ENCODE peak calls at places on chromosomes 16 and 17, in ten cellular contexts. One of them, this sample, is unnamed.
A peak's percentile ranks its signal among the peaks of the same experiment; 100 is the strongest.

GRCh38 chr17:79299349-79299748 is 224.7 kb downstream of the ENGASE start:
- DNase-seq in nephron progenitor cell: no peak
- DNase-seq in heart left ventricle: no peak
- DNase-seq in mucosa of descending colon: no peak
- DNase-seq in neural crest cell: no peak
- DNase-seq in choroid plexus epithelial cell: no peak
- DNase-seq in psoas muscle: no peak
- DNase-seq in uterus: no peak
- DNase-seq in CD8-positive, alpha-beta T cell: no peak
- DNase-seq in sigmoid colon: no peak
- DNase-seq in this sample: no peak

GRCh38 chr17:30234954-30235353 is 543 bp downstream of the SLC6A4 start:
- DNase-seq in nephron progenitor cell: no peak
- DNase-seq in psoas muscle: no peak
- DNase-seq in sigmoid colon: no peak
- DNase-seq in uterus: no peak
- DNase-seq in heart left ventricle: no peak
- DNase-seq in choroid plexus epithelial cell: no peak
- DNase-seq in CD8-positive, alpha-beta T cell: no peak
- DNase-seq in mucosa of descending colon: no peak
- DNase-seq in neural crest cell: no peak
- DNase-seq in this sample: no peak

GRCh38 chr17:64628641-64629040 is 33.5 kb downstream of the SMURF2 start:
- DNase-seq in choroid plexus epithelial cell: no peak
- DNase-seq in psoas muscle: no peak
- DNase-seq in heart left ventricle: no peak
- DNase-seq in mucosa of descending colon: no peak
- DNase-seq in sigmoid colon: no peak
- DNase-seq in CD8-positive, alpha-beta T cell: no peak
- DNase-seq in nephron progenitor cell: no peak
- DNase-seq in neural crest cell: no peak
- DNase-seq in uterus: no peak
- DNase-seq in this sample: no peak

GRCh38 chr17:74368341-74369152 is 1.2 kb downstream of the GPR142 start:
- DNase-seq in heart left ventricle: peak; percentile 70
- DNase-seq in neural crest cell: peak; percentile 64
- DNase-seq in uterus: peak; percentile 59
- DNase-seq in choroid plexus epithelial cell: peak; percentile 65
- DNase-seq in CD8-positive, alpha-beta T cell: peak; percentile 65
- DNase-seq in psoas muscle: peak; percentile 73
- DNase-seq in sigmoid colon: peak; percentile 78
- DNase-seq in nephron progenitor cell: peak; percentile 82
- DNase-seq in mucosa of descending colon: no peak
- DNase-seq in this sample: peak; percentile 71

GRCh38 chr17:70622382-70623260 is 453.3 kb downstream of the KCNJ2 start:
- DNase-seq in choroid plexus epithelial cell: peak; percentile 71
- DNase-seq in CD8-positive, alpha-beta T cell: no peak
- DNase-seq in sigmoid colon: peak; percentile 58
- DNase-seq in uterus: no peak
- DNase-seq in heart left ventricle: peak; percentile 51
- DNase-seq in psoas muscle: peak; percentile 25
- DNase-seq in neural crest cell: peak; percentile 62
- DNase-seq in mucosa of descending colon: no peak
- DNase-seq in nephron progenitor cell: peak; percentile 64
- DNase-seq in this sample: no peak

GRCh38 chr16:75296606-75297005 is 45.2 kb upstream of the BCAR1 start:
- DNase-seq in neural crest cell: no peak
- DNase-seq in heart left ventricle: peak; percentile 83
- DNase-seq in uterus: no peak
- DNase-seq in choroid plexus epithelial cell: peak; percentile 54
- DNase-seq in sigmoid colon: peak; percentile 71
- DNase-seq in mucosa of descending colon: no peak
- DNase-seq in psoas muscle: no peak
- DNase-seq in nephron progenitor cell: no peak
- DNase-seq in CD8-positive, alpha-beta T cell: no peak
- DNase-seq in this sample: no peak

GRCh38 chr16:3879887-3880564 is 487 bp downstream of the CREBBP start:
- DNase-seq in psoas muscle: peak; percentile 78
- DNase-seq in nephron progenitor cell: peak; percentile 77
- DNase-seq in uterus: peak; percentile 78
- DNase-seq in sigmoid colon: peak; percentile 89
- DNase-seq in choroid plexus epithelial cell: peak; percentile 64
- DNase-seq in mucosa of descending colon: peak; percentile 83
- DNase-seq in CD8-positive, alpha-beta T cell: peak; percentile 59
- DNase-seq in neural crest cell: peak; percentile 41
- DNase-seq in heart left ventricle: peak; percentile 82
- DNase-seq in this sample: peak; percentile 37

GRCh38 chr17:66805567-66805966 is 29.4 kb upstream of the CACNG5 start:
- DNase-seq in psoas muscle: no peak
- DNase-seq in choroid plexus epithelial cell: no peak
- DNase-seq in CD8-positive, alpha-beta T cell: no peak
- DNase-seq in sigmoid colon: peak; percentile 32
- DNase-seq in uterus: no peak
- DNase-seq in nephron progenitor cell: no peak
- DNase-seq in mucosa of descending colon: no peak
- DNase-seq in neural crest cell: no peak
- DNase-seq in heart left ventricle: no peak
- DNase-seq in this sample: no peak

DNA sequence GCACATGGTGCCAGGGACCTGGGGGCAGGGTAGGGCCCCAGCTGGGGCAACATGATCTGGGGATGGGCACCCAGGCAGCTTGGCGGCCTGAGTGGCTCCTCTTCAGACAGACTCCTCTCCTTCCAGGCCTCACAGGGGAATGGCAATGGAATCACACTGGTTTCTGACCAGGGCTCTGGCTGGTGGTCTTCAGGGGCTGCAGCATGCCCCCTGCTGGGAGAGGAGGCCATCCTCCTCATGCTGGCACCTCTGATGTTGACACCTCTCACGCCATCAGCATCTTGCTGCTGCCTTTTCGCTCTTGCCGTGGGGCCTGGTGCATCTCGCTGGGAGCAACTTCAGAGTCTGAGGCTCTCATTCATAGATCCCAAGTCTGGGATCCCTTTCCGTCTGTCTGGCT is 11.2 kb upstream of the GFOD2 start:
- DNase-seq in mucosa of descending colon: no peak
- DNase-seq in psoas muscle: no peak
- DNase-seq in sigmoid colon: peak; percentile 35
- DNase-seq in neural crest cell: no peak
- DNase-seq in nephron progenitor cell: no peak
- DNase-seq in heart left ventricle: no peak
- DNase-seq in choroid plexus epithelial cell: no peak
- DNase-seq in CD8-positive, alpha-beta T cell: no peak
- DNase-seq in uterus: no peak
- DNase-seq in this sample: no peak
- TF ChIP-seq CTCF in mucosa of descending colon: no peak
- TF ChIP-seq CTCF in psoas muscle: no peak
- TF ChIP-seq CTCF in sigmoid colon: no peak
- TF ChIP-seq CTCF in neural crest cell: no peak
- TF ChIP-seq CTCF in nephron progenitor cell: no peak
- TF ChIP-seq CTCF in heart left ventricle: no peak
- TF ChIP-seq CTCF in choroid plexus epithelial cell: no peak
- TF ChIP-seq CTCF in CD8-positive, alpha-beta T cell: no peak
- TF ChIP-seq CTCF in uterus: no peak
- TF ChIP-seq CTCF in this sample: no peak

GRCh38 chr17:40281663-40282062 is 6.0 kb upstream of the CDC6 start:
- DNase-seq in sigmoid colon: no peak
- DNase-seq in neural crest cell: no peak
- DNase-seq in CD8-positive, alpha-beta T cell: no peak
- DNase-seq in heart left ventricle: no peak
- DNase-seq in mucosa of descending colon: no peak
- DNase-seq in psoas muscle: no peak
- DNase-seq in nephron progenitor cell: no peak
- DNase-seq in uterus: no peak
- DNase-seq in choroid plexus epithelial cell: peak; percentile 7
- DNase-seq in this sample: no peak

GRCh38 chr17:40283662-40284061 is 4.0 kb upstream of the CDC6 start:
- DNase-seq in psoas muscle: no peak
- DNase-seq in sigmoid colon: no peak
- DNase-seq in heart left ventricle: no peak
- DNase-seq in CD8-positive, alpha-beta T cell: no peak
- DNase-seq in mucosa of descending colon: no peak
- DNase-seq in nephron progenitor cell: no peak
- DNase-seq in uterus: no peak
- DNase-seq in choroid plexus epithelial cell: peak; percentile 90
- DNase-seq in neural crest cell: no peak
- DNase-seq in this sample: no peak

GRCh38 chr17:40284085-40284713 is 3.5 kb upstream of the CDC6 start:
- DNase-seq in psoas muscle: no peak
- DNase-seq in heart left ventricle: no peak
- DNase-seq in nephron progenitor cell: no peak
- DNase-seq in mucosa of descending colon: no peak
- DNase-seq in sigmoid colon: no peak
- DNase-seq in CD8-positive, alpha-beta T cell: no peak
- DNase-seq in choroid plexus epithelial cell: peak; percentile 84
- DNase-seq in uterus: no peak
- DNase-seq in neural crest cell: no peak
- DNase-seq in this sample: no peak

DNA sequence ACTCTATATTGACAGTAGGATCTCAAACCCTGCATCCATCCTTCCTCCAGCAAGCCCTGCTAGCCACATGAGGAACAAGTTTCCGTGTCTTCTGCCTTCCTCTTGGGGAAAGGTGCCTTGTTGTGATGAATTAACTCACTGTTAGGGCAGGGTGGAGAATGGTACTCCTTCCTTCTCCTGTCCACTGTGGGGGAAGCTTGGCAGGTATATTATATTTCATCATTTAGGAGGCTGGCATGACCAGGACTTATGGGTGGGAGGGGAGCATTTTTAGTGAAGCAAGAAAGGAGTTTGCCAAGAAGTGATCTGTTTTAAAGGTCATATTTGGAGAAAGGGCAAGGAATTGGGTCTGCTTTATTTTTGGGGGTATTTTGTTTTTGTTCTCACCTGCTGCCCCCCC is 9.3 kb upstream of the CDC6 start:
- DNase-seq in neural crest cell: no peak
- DNase-seq in sigmoid colon: no peak
- DNase-seq in nephron progenitor cell: no peak
- DNase-seq in choroid plexus epithelial cell: no peak
- DNase-seq in uterus: no peak
- DNase-seq in heart left ventricle: no peak
- DNase-seq in mucosa of descending colon: no peak
- DNase-seq in CD8-positive, alpha-beta T cell: no peak
- DNase-seq in psoas muscle: no peak
- DNase-seq in this sample: no peak
- TF ChIP-seq CTCF in neural crest cell: no peak
- TF ChIP-seq CTCF in sigmoid colon: no peak
- TF ChIP-seq CTCF in nephron progenitor cell: no peak
- TF ChIP-seq CTCF in choroid plexus epithelial cell: no peak
- TF ChIP-seq CTCF in uterus: no peak
- TF ChIP-seq CTCF in heart left ventricle: no peak
- TF ChIP-seq CTCF in mucosa of descending colon: no peak
- TF ChIP-seq CTCF in CD8-positive, alpha-beta T cell: no peak
- TF ChIP-seq CTCF in psoas muscle: no peak
- TF ChIP-seq CTCF in this sample: no peak

GRCh38 chr16:85658504-85659326 is 30.0 kb downstream of the GINS2 start:
- DNase-seq in psoas muscle: no peak
- DNase-seq in neural crest cell: no peak
- DNase-seq in heart left ventricle: peak; percentile 16
- DNase-seq in nephron progenitor cell: no peak
- DNase-seq in CD8-positive, alpha-beta T cell: no peak
- DNase-seq in uterus: no peak
- DNase-seq in mucosa of descending colon: peak; percentile 46
- DNase-seq in choroid plexus epithelial cell: no peak
- DNase-seq in sigmoid colon: peak; percentile 61
- DNase-seq in this sample: no peak

GRCh38 chr16:85659336-85659735 is 29.4 kb downstream of the GINS2 start:
- DNase-seq in uterus: no peak
- DNase-seq in CD8-positive, alpha-beta T cell: no peak
- DNase-seq in mucosa of descending colon: peak; percentile 27
- DNase-seq in nephron progenitor cell: no peak
- DNase-seq in psoas muscle: no peak
- DNase-seq in sigmoid colon: peak; percentile 48
- DNase-seq in heart left ventricle: peak; percentile 19
- DNase-seq in choroid plexus epithelial cell: no peak
- DNase-seq in neural crest cell: no peak
- DNase-seq in this sample: no peak

GRCh38 chr16:85657996-85658395 is 30.8 kb downstream of the GINS2 start:
- DNase-seq in CD8-positive, alpha-beta T cell: no peak
- DNase-seq in choroid plexus epithelial cell: no peak
- DNase-seq in uterus: no peak
- DNase-seq in psoas muscle: no peak
- DNase-seq in neural crest cell: no peak
- DNase-seq in sigmoid colon: peak; percentile 34
- DNase-seq in nephron progenitor cell: no peak
- DNase-seq in heart left ventricle: peak; percentile 11
- DNase-seq in mucosa of descending colon: no peak
- DNase-seq in this sample: no peak

GRCh38 chr16:85661131-85662035 is 27.4 kb downstream of the GINS2 start:
- DNase-seq in heart left ventricle: peak; percentile 27
- DNase-seq in uterus: no peak
- DNase-seq in sigmoid colon: peak; percentile 58
- DNase-seq in CD8-positive, alpha-beta T cell: no peak
- DNase-seq in neural crest cell: no peak
- DNase-seq in mucosa of descending colon: peak; percentile 49
- DNase-seq in psoas muscle: no peak
- DNase-seq in nephron progenitor cell: no peak
- DNase-seq in choroid plexus epithelial cell: no peak
- DNase-seq in this sample: no peak

DNA sequence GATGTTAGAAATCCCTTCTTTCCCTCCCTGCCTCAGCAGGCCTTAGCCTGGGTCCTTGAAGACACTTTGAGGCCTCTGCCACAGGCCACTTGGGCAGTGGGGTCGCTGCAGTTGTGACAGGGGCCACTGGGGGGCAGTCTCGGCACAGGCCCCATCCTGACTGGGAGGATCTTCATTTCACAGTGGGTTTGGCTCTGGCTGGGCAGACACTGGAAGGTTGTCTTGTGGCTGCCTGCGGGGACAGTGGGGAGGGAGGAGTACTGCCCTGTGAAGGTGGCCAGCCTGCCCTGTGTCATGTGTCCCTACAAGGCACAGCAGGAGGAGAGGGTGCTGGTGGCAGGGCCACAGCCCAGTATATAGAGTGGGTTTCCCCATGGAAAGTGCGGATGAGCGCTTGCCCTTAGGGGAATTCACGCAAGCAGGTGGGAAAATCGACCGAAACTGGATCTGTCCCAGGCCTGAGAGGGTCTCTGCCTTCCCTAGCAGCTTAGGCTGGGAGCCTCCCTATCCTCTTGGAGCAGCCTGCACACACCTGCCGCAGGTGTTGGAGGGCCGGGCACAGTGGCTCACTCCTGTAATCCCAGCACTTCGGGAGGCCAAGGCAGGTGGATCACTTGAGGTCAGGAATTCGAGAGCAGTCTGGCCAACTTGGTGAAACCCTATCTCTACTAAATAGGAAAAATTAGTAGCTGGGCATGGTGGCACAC is 28.8 kb downstream of the GINS2 start:
- DNase-seq in nephron progenitor cell: peak; percentile 87
- DNase-seq in neural crest cell: peak; percentile 93
- DNase-seq in mucosa of descending colon: peak; percentile 61
- DNase-seq in CD8-positive, alpha-beta T cell: peak; percentile 56
- DNase-seq in psoas muscle: peak; percentile 73
- DNase-seq in heart left ventricle: peak; percentile 66
- DNase-seq in uterus: peak; percentile 57
- DNase-seq in sigmoid colon: peak; percentile 75
- DNase-seq in choroid plexus epithelial cell: peak; percentile 72
- DNase-seq in this sample: no peak
- TF ChIP-seq CTCF in nephron progenitor cell: peak; percentile 93
- TF ChIP-seq CTCF in neural crest cell: peak; percentile 89
- TF ChIP-seq CTCF in mucosa of descending colon: peak; percentile 81
- TF ChIP-seq CTCF in CD8-positive, alpha-beta T cell: peak; percentile 81
- TF ChIP-seq CTCF in psoas muscle: peak; percentile 90
- TF ChIP-seq CTCF in heart left ventricle: peak; percentile 90
- TF ChIP-seq CTCF in uterus: peak; percentile 69
- TF ChIP-seq CTCF in sigmoid colon: peak; percentile 79
- TF ChIP-seq CTCF in choroid plexus epithelial cell: peak; percentile 95
- TF ChIP-seq CTCF in this sample: no peak

GRCh38 chr16:23181506-23181905 is 1.0 kb upstream of the SCNN1G start:
- DNase-seq in psoas muscle: no peak
- DNase-seq in uterus: no peak
- DNase-seq in sigmoid colon: no peak
- DNase-seq in mucosa of descending colon: no peak
- DNase-seq in choroid plexus epithelial cell: no peak
- DNase-seq in heart left ventricle: no peak
- DNase-seq in nephron progenitor cell: no peak
- DNase-seq in CD8-positive, alpha-beta T cell: no peak
- DNase-seq in neural crest cell: no peak
- DNase-seq in this sample: no peak

GRCh38 chr16:23185661-23186060 is 3.1 kb downstream of the SCNN1G start:
- DNase-seq in mucosa of descending colon: no peak
- DNase-seq in heart left ventricle: peak; percentile 67
- DNase-seq in neural crest cell: no peak
- DNase-seq in nephron progenitor cell: no peak
- DNase-seq in sigmoid colon: no peak
- DNase-seq in uterus: no peak
- DNase-seq in psoas muscle: no peak
- DNase-seq in CD8-positive, alpha-beta T cell: no peak
- DNase-seq in choroid plexus epithelial cell: no peak
- DNase-seq in this sample: no peak

GRCh38 chr16:23183486-23183862 is 929 bp downstream of the SCNN1G start:
- DNase-seq in heart left ventricle: no peak
- DNase-seq in choroid plexus epithelial cell: no peak
- DNase-seq in psoas muscle: no peak
- DNase-seq in CD8-positive, alpha-beta T cell: no peak
- DNase-seq in nephron progenitor cell: no peak
- DNase-seq in neural crest cell: no peak
- DNase-seq in mucosa of descending colon: no peak
- DNase-seq in uterus: no peak
- DNase-seq in sigmoid colon: no peak
- DNase-seq in this sample: no peak

GRCh38 chr16:23182206-23182674 is 305 bp upstream of the SCNN1G start:
- DNase-seq in choroid plexus epithelial cell: peak; percentile 46
- DNase-seq in nephron progenitor cell: peak; percentile 81
- DNase-seq in mucosa of descending colon: peak; percentile 89
- DNase-seq in uterus: peak; percentile 52
- DNase-seq in heart left ventricle: peak; percentile 65
- DNase-seq in CD8-positive, alpha-beta T cell: peak; percentile 56
- DNase-seq in neural crest cell: peak; percentile 69
- DNase-seq in psoas muscle: peak; percentile 71
- DNase-seq in sigmoid colon: peak; percentile 80
- DNase-seq in this sample: no peak

GRCh38 chr16:23182675-23183485 is at the start of gene SCNN1G:
- DNase-seq in heart left ventricle: peak; percentile 31
- DNase-seq in uterus: peak; percentile 12
- DNase-seq in sigmoid colon: no peak
- DNase-seq in psoas muscle: peak; percentile 11
- DNase-seq in CD8-positive, alpha-beta T cell: no peak
- DNase-seq in nephron progenitor cell: peak; percentile 62
- DNase-seq in choroid plexus epithelial cell: no peak
- DNase-seq in neural crest cell: peak; percentile 6
- DNase-seq in mucosa of descending colon: no peak
- DNase-seq in this sample: no peak
- TF ChIP-seq CTCF in heart left ventricle: peak; percentile 26
- TF ChIP-seq CTCF in uterus: no peak
- TF ChIP-seq CTCF in sigmoid colon: peak; percentile 39
- TF ChIP-seq CTCF in psoas muscle: peak; percentile 33
- TF ChIP-seq CTCF in CD8-positive, alpha-beta T cell: peak; percentile 13
- TF ChIP-seq CTCF in nephron progenitor cell: peak; percentile 46
- TF ChIP-seq CTCF in choroid plexus epithelial cell: no peak
- TF ChIP-seq CTCF in neural crest cell: peak; percentile 51
- TF ChIP-seq CTCF in mucosa of descending colon: no peak
- TF ChIP-seq CTCF in this sample: no peak

This sample was measured in omental fat pad.